ENCODE peak calls at places on chromosome 12, in nine cellular contexts. One of them, this sample, is unnamed. For H3K27me3, the result is how much of the 10 kb centered on the place peaks cover.

GRCh38 chr12:55732288-55732687 is 3.5 kb upstream of the CD63 start:
- DNase-seq in mammary epithelial cell: no peak
- DNase-seq in neural progenitor cell: no peak
- DNase-seq in testis: no peak
- DNase-seq in stomach: no peak
- DNase-seq in right atrium auricular region: no peak
- DNase-seq in IMR-90: no peak
- DNase-seq in foreskin keratinocyte: no peak
- DNase-seq in lung: no peak
- DNase-seq in this sample: no peak

GRCh38 chr12:9721394-9722092 is 11.4 kb downstream of the CLECL1 start:
- DNase-seq in foreskin keratinocyte: peak
- DNase-seq in IMR-90: peak
- DNase-seq in neural progenitor cell: no peak
- DNase-seq in testis: no peak
- DNase-seq in stomach: no peak
- DNase-seq in lung: no peak
- DNase-seq in right atrium auricular region: no peak
- DNase-seq in mammary epithelial cell: no peak
- DNase-seq in this sample: no peak

GRCh38 chr12:2445968-2446367 is 348.8 kb upstream of the FKBP4 start:
- DNase-seq in testis: no peak
- DNase-seq in stomach: no peak
- DNase-seq in IMR-90: no peak
- DNase-seq in right atrium auricular region: no peak
- DNase-seq in mammary epithelial cell: no peak
- DNase-seq in lung: no peak
- DNase-seq in neural progenitor cell: no peak
- DNase-seq in foreskin keratinocyte: no peak
- DNase-seq in this sample: no peak

GRCh38 chr12:132904718-132905328 is 17.4 kb upstream of the CHFR start:
- DNase-seq in foreskin keratinocyte: no peak
- DNase-seq in testis: peak
- DNase-seq in mammary epithelial cell: peak
- DNase-seq in right atrium auricular region: peak
- DNase-seq in neural progenitor cell: peak
- DNase-seq in lung: peak
- DNase-seq in stomach: peak
- DNase-seq in IMR-90: no peak
- DNase-seq in this sample: peak

GRCh38 chr12:53995311-53996187 is 4.4 kb upstream of the HOXC9 start:
- DNase-seq in testis: no peak
- DNase-seq in neural progenitor cell: no peak
- DNase-seq in stomach: peak
- DNase-seq in right atrium auricular region: no peak
- DNase-seq in lung: no peak
- DNase-seq in mammary epithelial cell: peak
- DNase-seq in IMR-90: no peak
- DNase-seq in foreskin keratinocyte: no peak
- DNase-seq in this sample: no peak

GRCh38 chr12:116662612-116663144 is 75.2 kb downstream of the SPRING1 start:
- DNase-seq in stomach: no peak
- DNase-seq in lung: no peak
- DNase-seq in foreskin keratinocyte: no peak
- DNase-seq in IMR-90: peak
- DNase-seq in mammary epithelial cell: peak
- DNase-seq in neural progenitor cell: peak
- DNase-seq in right atrium auricular region: no peak
- DNase-seq in testis: peak
- DNase-seq in this sample: no peak

GRCh38 chr12:121765573-121765972 is 27.9 kb downstream of the RHOF start:
- DNase-seq in stomach: no peak
- DNase-seq in neural progenitor cell: no peak
- DNase-seq in right atrium auricular region: no peak
- DNase-seq in IMR-90: peak
- DNase-seq in foreskin keratinocyte: no peak
- DNase-seq in lung: no peak
- DNase-seq in testis: no peak
- DNase-seq in mammary epithelial cell: peak
- DNase-seq in this sample: no peak

GRCh38 chr12:124609041-124609984 is 41.9 kb upstream of the NCOR2 start:
- DNase-seq in testis: peak
- DNase-seq in IMR-90: peak
- DNase-seq in right atrium auricular region: no peak
- DNase-seq in mammary epithelial cell: peak
- DNase-seq in neural progenitor cell: no peak
- DNase-seq in foreskin keratinocyte: peak
- DNase-seq in lung: peak
- DNase-seq in stomach: peak
- DNase-seq in this sample: no peak

GRCh38 chr12:115492553-115492952 is 784.9 kb downstream of the MED13L start:
- DNase-seq in mammary epithelial cell: no peak
- DNase-seq in foreskin keratinocyte: no peak
- DNase-seq in neural progenitor cell: no peak
- DNase-seq in testis: no peak
- DNase-seq in right atrium auricular region: no peak
- DNase-seq in stomach: no peak
- DNase-seq in lung: no peak
- DNase-seq in IMR-90: no peak
- DNase-seq in this sample: no peak

GRCh38 chr12:71665109-71665476 is 992 bp downstream of the THAP2 start:
- DNase-seq in lung: no peak
- DNase-seq in stomach: peak
- DNase-seq in testis: no peak
- DNase-seq in right atrium auricular region: no peak
- DNase-seq in neural progenitor cell: no peak
- DNase-seq in mammary epithelial cell: no peak
- DNase-seq in IMR-90: no peak
- DNase-seq in foreskin keratinocyte: no peak
- DNase-seq in this sample: no peak

GRCh38 chr12:83823386-83824045 is 1089.1 kb downstream of the SLC6A15 start:
- DNase-seq in mammary epithelial cell: peak
- DNase-seq in lung: no peak
- DNase-seq in IMR-90: no peak
- DNase-seq in stomach: peak
- DNase-seq in right atrium auricular region: no peak
- DNase-seq in testis: peak
- DNase-seq in neural progenitor cell: peak
- DNase-seq in foreskin keratinocyte: no peak
- DNase-seq in this sample: no peak

GRCh38 chr12:116955382-116956021 is 44.8 kb downstream of the FBXW8 start:
- DNase-seq in right atrium auricular region: no peak
- DNase-seq in lung: peak
- DNase-seq in testis: no peak
- DNase-seq in neural progenitor cell: no peak
- DNase-seq in IMR-90: peak
- DNase-seq in mammary epithelial cell: peak
- DNase-seq in foreskin keratinocyte: peak
- DNase-seq in stomach: peak
- DNase-seq in this sample: no peak

GRCh38 chr12:119804011-119804641 is 73.0 kb downstream of the CIT start:
- DNase-seq in mammary epithelial cell: peak
- DNase-seq in lung: peak
- DNase-seq in neural progenitor cell: peak
- DNase-seq in right atrium auricular region: peak
- DNase-seq in foreskin keratinocyte: peak
- DNase-seq in testis: peak
- DNase-seq in stomach: peak
- DNase-seq in IMR-90: peak
- DNase-seq in this sample: no peak
- TF ChIP-seq CTCF in mammary epithelial cell: peak
- TF ChIP-seq CTCF in lung: no peak
- TF ChIP-seq CTCF in neural progenitor cell: peak
- TF ChIP-seq CTCF in right atrium auricular region: no peak
- TF ChIP-seq CTCF in foreskin keratinocyte: peak
- TF ChIP-seq CTCF in testis: peak
- TF ChIP-seq CTCF in stomach: no peak
- TF ChIP-seq CTCF in IMR-90: peak
- TF ChIP-seq CTCF in this sample: peak

GRCh38 chr12:49966511-49967041 is 4.9 kb downstream of the AQP5 start:
- DNase-seq in right atrium auricular region: no peak
- DNase-seq in testis: no peak
- DNase-seq in stomach: no peak
- DNase-seq in IMR-90: no peak
- DNase-seq in neural progenitor cell: no peak
- DNase-seq in foreskin keratinocyte: no peak
- DNase-seq in lung: no peak
- DNase-seq in mammary epithelial cell: no peak
- DNase-seq in this sample: no peak
- H3K27me3 ChIP-seq in right atrium auricular region: under half
- H3K27me3 ChIP-seq in testis: under half
- H3K27me3 ChIP-seq in stomach: under half
- H3K27me3 ChIP-seq in IMR-90: half or more
- H3K27me3 ChIP-seq in neural progenitor cell: half or more
- H3K27me3 ChIP-seq in foreskin keratinocyte: under half
- H3K27me3 ChIP-seq in lung: under half
- H3K27me3 ChIP-seq in mammary epithelial cell: under half
- H3K27me3 ChIP-seq in this sample: under half

GRCh38 chr12:5548152-5548933 is 116.4 kb downstream of the NTF3 start:
- DNase-seq in mammary epithelial cell: no peak
- DNase-seq in testis: no peak
- DNase-seq in foreskin keratinocyte: no peak
- DNase-seq in neural progenitor cell: no peak
- DNase-seq in stomach: no peak
- DNase-seq in lung: no peak
- DNase-seq in right atrium auricular region: no peak
- DNase-seq in IMR-90: no peak
- DNase-seq in this sample: peak
- TF ChIP-seq CTCF in mammary epithelial cell: no peak
- TF ChIP-seq CTCF in testis: no peak
- TF ChIP-seq CTCF in foreskin keratinocyte: no peak
- TF ChIP-seq CTCF in neural progenitor cell: no peak
- TF ChIP-seq CTCF in stomach: no peak
- TF ChIP-seq CTCF in lung: no peak
- TF ChIP-seq CTCF in right atrium auricular region: no peak
- TF ChIP-seq CTCF in IMR-90: no peak
- TF ChIP-seq CTCF in this sample: no peak

DNA sequence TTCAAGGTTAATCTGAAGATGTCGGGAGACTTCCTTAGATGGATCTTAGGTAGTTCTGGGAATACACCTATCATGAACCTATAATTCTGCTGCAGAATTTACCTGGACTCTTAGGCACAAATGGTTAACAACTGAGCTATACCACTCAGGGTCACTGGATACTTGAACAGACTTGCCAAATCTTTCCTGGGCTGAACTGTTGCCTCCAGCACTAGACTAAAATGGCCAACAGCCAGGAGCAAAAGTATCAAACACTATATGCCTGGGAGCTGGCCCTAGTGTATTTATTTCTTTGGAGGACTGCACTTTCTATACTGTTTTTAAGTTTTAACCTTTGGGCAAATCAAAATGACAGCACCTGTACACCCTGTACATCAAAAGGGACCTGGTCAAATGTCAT is 252.8 kb downstream of the TMEM117 start:
- DNase-seq in IMR-90: no peak
- DNase-seq in right atrium auricular region: no peak
- DNase-seq in testis: no peak
- DNase-seq in mammary epithelial cell: peak
- DNase-seq in stomach: no peak
- DNase-seq in foreskin keratinocyte: peak
- DNase-seq in lung: no peak
- DNase-seq in neural progenitor cell: no peak
- DNase-seq in this sample: no peak
- H3K27me3 ChIP-seq in IMR-90: under half
- H3K27me3 ChIP-seq in right atrium auricular region: under half
- H3K27me3 ChIP-seq in testis: under half
- H3K27me3 ChIP-seq in mammary epithelial cell: under half
- H3K27me3 ChIP-seq in stomach: under half
- H3K27me3 ChIP-seq in foreskin keratinocyte: under half
- H3K27me3 ChIP-seq in lung: under half
- H3K27me3 ChIP-seq in neural progenitor cell: under half
- H3K27me3 ChIP-seq in this sample: under half

GRCh38 chr12:52901715-52902541 is 2.9 kb downstream of the KRT8 start:
- DNase-seq in mammary epithelial cell: no peak
- DNase-seq in testis: no peak
- DNase-seq in foreskin keratinocyte: no peak
- DNase-seq in neural progenitor cell: no peak
- DNase-seq in lung: no peak
- DNase-seq in right atrium auricular region: no peak
- DNase-seq in stomach: no peak
- DNase-seq in IMR-90: no peak
- DNase-seq in this sample: no peak

GRCh38 chr12:52900896-52901714 is 3.8 kb downstream of the KRT8 start:
- DNase-seq in neural progenitor cell: no peak
- DNase-seq in mammary epithelial cell: no peak
- DNase-seq in right atrium auricular region: no peak
- DNase-seq in testis: no peak
- DNase-seq in IMR-90: no peak
- DNase-seq in foreskin keratinocyte: no peak
- DNase-seq in lung: no peak
- DNase-seq in stomach: no peak
- DNase-seq in this sample: no peak

GRCh38 chr12:52896190-52897100 is 8.4 kb downstream of the KRT8 start:
- DNase-seq in lung: no peak
- DNase-seq in stomach: no peak
- DNase-seq in testis: no peak
- DNase-seq in mammary epithelial cell: no peak
- DNase-seq in right atrium auricular region: no peak
- DNase-seq in neural progenitor cell: no peak
- DNase-seq in IMR-90: no peak
- DNase-seq in foreskin keratinocyte: no peak
- DNase-seq in this sample: no peak

GRCh38 chr12:52900166-52900895 is 4.5 kb downstream of the KRT8 start:
- DNase-seq in stomach: no peak
- DNase-seq in lung: no peak
- DNase-seq in mammary epithelial cell: no peak
- DNase-seq in neural progenitor cell: no peak
- DNase-seq in IMR-90: no peak
- DNase-seq in testis: no peak
- DNase-seq in foreskin keratinocyte: no peak
- DNase-seq in right atrium auricular region: no peak
- DNase-seq in this sample: no peak

GRCh38 chr12:52899338-52900035 is 5.4 kb downstream of the KRT8 start:
- DNase-seq in neural progenitor cell: no peak
- DNase-seq in foreskin keratinocyte: no peak
- DNase-seq in mammary epithelial cell: no peak
- DNase-seq in stomach: no peak
- DNase-seq in lung: no peak
- DNase-seq in IMR-90: no peak
- DNase-seq in testis: no peak
- DNase-seq in right atrium auricular region: no peak
- DNase-seq in this sample: no peak
- TF ChIP-seq CTCF in neural progenitor cell: no peak
- TF ChIP-seq CTCF in foreskin keratinocyte: no peak
- TF ChIP-seq CTCF in mammary epithelial cell: no peak
- TF ChIP-seq CTCF in stomach: no peak
- TF ChIP-seq CTCF in lung: no peak
- TF ChIP-seq CTCF in IMR-90: no peak
- TF ChIP-seq CTCF in testis: no peak
- TF ChIP-seq CTCF in right atrium auricular region: no peak
- TF ChIP-seq CTCF in this sample: no peak

DNA sequence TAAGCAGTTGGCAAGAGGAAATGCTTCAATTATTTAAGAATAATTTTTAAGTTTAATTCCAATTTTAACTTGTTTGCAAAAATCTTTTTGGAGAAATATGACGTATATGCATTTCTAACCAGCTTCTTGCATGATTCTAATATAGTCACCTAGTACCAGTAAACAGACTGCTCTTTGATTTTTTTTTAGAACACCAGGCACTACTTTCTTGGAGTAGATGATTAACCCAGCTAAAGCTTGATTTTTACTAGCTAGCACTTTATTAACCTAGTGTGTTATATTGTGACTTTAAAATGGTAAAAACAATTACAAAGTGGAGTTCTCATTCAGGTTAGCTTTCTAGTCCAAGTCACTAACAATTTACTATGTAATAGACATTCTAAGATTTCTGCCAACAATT is 32.7 kb upstream of the FGD4 start:
- DNase-seq in mammary epithelial cell: no peak
- DNase-seq in neural progenitor cell: no peak
- DNase-seq in stomach: no peak
- DNase-seq in IMR-90: no peak
- DNase-seq in foreskin keratinocyte: no peak
- DNase-seq in testis: no peak
- DNase-seq in right atrium auricular region: no peak
- DNase-seq in lung: no peak
- DNase-seq in this sample: no peak
- H3K27me3 ChIP-seq in mammary epithelial cell: under half
- H3K27me3 ChIP-seq in neural progenitor cell: under half
- H3K27me3 ChIP-seq in stomach: under half
- H3K27me3 ChIP-seq in IMR-90: under half
- H3K27me3 ChIP-seq in foreskin keratinocyte: under half
- H3K27me3 ChIP-seq in testis: under half
- H3K27me3 ChIP-seq in right atrium auricular region: under half
- H3K27me3 ChIP-seq in lung: under half
- H3K27me3 ChIP-seq in this sample: under half

This sample was measured in esophagus muscularis mucosa.